ENCODE peak calls at places on chromosomes 11 and 22, in six cellular contexts. One of them, this sample, is unnamed.

GRCh38 chr11:67299471-67300191 is 3.7 kb upstream of the SSH3 start:
- DNase-seq in effector memory CD4-positive, alpha-beta T cell: no peak
- DNase-seq in T follicular helper cell: no peak
- DNase-seq in NCI-H510A: no peak
- DNase-seq in AG10803: no peak
- DNase-seq in fibroblast of gingiva: no peak
- DNase-seq in this sample: no peak

GRCh38 chr11:12528487-12528886 is 145.7 kb upstream of the TEAD1 start:
- DNase-seq in T follicular helper cell: no peak
- DNase-seq in fibroblast of gingiva: peak; percentile 23
- DNase-seq in effector memory CD4-positive, alpha-beta T cell: no peak
- DNase-seq in NCI-H510A: no peak
- DNase-seq in AG10803: no peak
- DNase-seq in this sample: no peak

GRCh38 chr11:128621491-128622136 is 34.3 kb upstream of the ETS1 start:
- DNase-seq in effector memory CD4-positive, alpha-beta T cell: no peak
- DNase-seq in fibroblast of gingiva: peak; percentile 86
- DNase-seq in AG10803: peak; percentile 97
- DNase-seq in NCI-H510A: no peak
- DNase-seq in T follicular helper cell: no peak
- DNase-seq in this sample: no peak

GRCh38 chr11:69513196-69513595 is 31.7 kb downstream of the LINC01488 start:
- DNase-seq in T follicular helper cell: no peak
- DNase-seq in effector memory CD4-positive, alpha-beta T cell: no peak
- DNase-seq in NCI-H510A: no peak
- DNase-seq in fibroblast of gingiva: no peak
- DNase-seq in AG10803: no peak
- DNase-seq in this sample: no peak

GRCh38 chr22:50304528-50305392 is 2.7 kb downstream of the PLXNB2 start:
- DNase-seq in T follicular helper cell: no peak
- DNase-seq in NCI-H510A: no peak
- DNase-seq in fibroblast of gingiva: peak; percentile 58
- DNase-seq in effector memory CD4-positive, alpha-beta T cell: no peak
- DNase-seq in AG10803: peak; percentile 62
- DNase-seq in this sample: no peak

GRCh38 chr11:71251159-71251721 is 1.1 kb downstream of the SHANK2 start:
- DNase-seq in NCI-H510A: peak; percentile 43
- DNase-seq in AG10803: no peak
- DNase-seq in T follicular helper cell: no peak
- DNase-seq in effector memory CD4-positive, alpha-beta T cell: no peak
- DNase-seq in fibroblast of gingiva: peak; percentile 21
- DNase-seq in this sample: no peak

GRCh38 chr11:72441647-72442267 is 7.4 kb upstream of the CLPB start:
- DNase-seq in AG10803: peak; percentile 74
- DNase-seq in NCI-H510A: no peak
- DNase-seq in T follicular helper cell: no peak
- DNase-seq in fibroblast of gingiva: no peak
- DNase-seq in effector memory CD4-positive, alpha-beta T cell: no peak
- DNase-seq in this sample: no peak

GRCh38 chr11:373716-374551 is 4.6 kb downstream of the B4GALNT4 start:
- DNase-seq in fibroblast of gingiva: no peak
- DNase-seq in NCI-H510A: no peak
- DNase-seq in T follicular helper cell: no peak
- DNase-seq in effector memory CD4-positive, alpha-beta T cell: no peak
- DNase-seq in AG10803: no peak
- DNase-seq in this sample: no peak

GRCh38 chr22:37943471-37944198 is 9.8 kb downstream of the C22orf23 start:
- DNase-seq in fibroblast of gingiva: no peak
- DNase-seq in effector memory CD4-positive, alpha-beta T cell: no peak
- DNase-seq in T follicular helper cell: no peak
- DNase-seq in NCI-H510A: no peak
- DNase-seq in AG10803: no peak
- DNase-seq in this sample: no peak